ENCODE peak calls at places on chromosomes 12 and 14, in six cellular contexts. K, G, E, L, X and M are unnamed samples.

GRCh38 chr12:87667378-87667777 is 361.8 kb downstream of the C12orf50 start:
- DNase-seq in K (peak; percentile 35), E (no peak), L (no peak), G (peak; percentile 15), X (no peak), M (no peak)

GRCh38 chr12:68864604-68865003 is 56.6 kb downstream of the MDM2 start:
- DNase-seq in L (no peak), K (no peak), G (no peak), X (no peak), E (no peak), M (no peak)

GRCh38 chr12:49838973-49839633 is 3.8 kb downstream of the BCDIN3D start:
- DNase-seq in E (no peak), L (no peak), G (peak; percentile 59), K (peak; percentile 35), X (no peak), M (peak; percentile 44)

GRCh38 chr12:43208221-43208620 is 343.8 kb downstream of the ADAMTS20 start:
- DNase-seq in L (no peak), E (no peak), G (no peak), K (no peak), X (no peak), M (no peak)

GRCh38 chr14:91926131-91926890 is 21.2 kb downstream of the FBLN5 start:
- DNase-seq in E (no peak), L (no peak), X (no peak), G (no peak), K (no peak), M (no peak)

GRCh38 chr12:101819467-101819866 is 11.3 kb downstream of the GNPTAB start:
- DNase-seq in X (no peak), E (no peak), K (peak; percentile 31), L (no peak), G (no peak), M (no peak)

GRCh38 chr14:67424539-67424938 is 12.6 kb upstream of the PLEK2 start:
- DNase-seq in E (no peak), X (no peak), K (no peak), L (no peak), G (no peak), M (no peak)

GRCh38 chr14:61178226-61179060 is 102.7 kb downstream of the TMEM30B start:
- DNase-seq in G (peak; percentile 98), L (no peak), X (no peak), E (no peak), K (peak; percentile 99), M (peak; percentile 52)

GRCh38 chr12:52532636-52533035 is 12.4 kb upstream of the KRT5 start:
- DNase-seq in X (no peak), K (no peak), L (no peak), G (no peak), E (no peak), M (no peak)

GRCh38 chr12:106085213-106085612 is 53.5 kb downstream of the NUAK1 start:
- DNase-seq in X (no peak), G (no peak), L (no peak), K (no peak), E (no peak), M (no peak)

GRCh38 chr12:41439134-41439533 is 251.0 kb downstream of the PDZRN4 start:
- DNase-seq in L (no peak), X (no peak), K (no peak), G (no peak), E (no peak), M (no peak)

GRCh38 chr12:120861074-120861795 is 42.9 kb downstream of the SPPL3 start:
- DNase-seq in G (no peak), E (no peak), X (no peak), L (no peak), K (peak; percentile 23), M (no peak)

GRCh38 chr12:88419794-88420193 is 160.5 kb downstream of the KITLG start:
- DNase-seq in E (no peak), K (peak; percentile 17), G (no peak), X (no peak), L (no peak), M (no peak)

GRCh38 chr14:24271134-24271833 is at the start of gene RABGGTA:
- DNase-seq in G (peak; percentile 85), L (peak; percentile 90), E (peak; percentile 94), X (peak; percentile 98), K (peak; percentile 83), M (peak; percentile 84)
- H4K8ac ChIP-seq in G (peak within 1 kb of the TSS; percentile 100), L (no peak within 1 kb of the TSS), E (no peak within 1 kb of the TSS), X (peak within 1 kb of the TSS; percentile 98), K (peak within 1 kb of the TSS; percentile 90), M (peak within 1 kb of the TSS; percentile 95)

GRCh38 chr12:24075650-24076049 is 126.2 kb upstream of the SOX5 start:
- DNase-seq in K (peak; percentile 55), G (no peak), L (no peak), E (no peak), X (no peak), M (no peak)
- H2BK5ac ChIP-seq in K (peak overlapping the region; percentile 28), G (no peak overlapping the region), L (no peak overlapping the region), E (no peak overlapping the region), X (no peak overlapping the region), M (no peak overlapping the region)

GRCh38 chr12:128863957-128864356 is 10.7 kb downstream of the GLT1D1 start:
- DNase-seq in E (no peak), K (no peak), X (no peak), L (no peak), G (no peak), M (no peak)

GRCh38 chr12:128859311-128859710 is 6.0 kb downstream of the GLT1D1 start:
- DNase-seq in E (no peak), L (no peak), K (no peak), X (no peak), G (no peak), M (no peak)

GRCh38 chr12:128864516-128865186 is 11.4 kb downstream of the GLT1D1 start:
- DNase-seq in X (no peak), L (no peak), G (no peak), K (no peak), E (no peak), M (no peak)

GRCh38 chr12:128857173-128857770 is 4.0 kb downstream of the GLT1D1 start:
- DNase-seq in L (no peak), K (no peak), X (no peak), E (no peak), G (no peak), M (no peak)

DNA sequence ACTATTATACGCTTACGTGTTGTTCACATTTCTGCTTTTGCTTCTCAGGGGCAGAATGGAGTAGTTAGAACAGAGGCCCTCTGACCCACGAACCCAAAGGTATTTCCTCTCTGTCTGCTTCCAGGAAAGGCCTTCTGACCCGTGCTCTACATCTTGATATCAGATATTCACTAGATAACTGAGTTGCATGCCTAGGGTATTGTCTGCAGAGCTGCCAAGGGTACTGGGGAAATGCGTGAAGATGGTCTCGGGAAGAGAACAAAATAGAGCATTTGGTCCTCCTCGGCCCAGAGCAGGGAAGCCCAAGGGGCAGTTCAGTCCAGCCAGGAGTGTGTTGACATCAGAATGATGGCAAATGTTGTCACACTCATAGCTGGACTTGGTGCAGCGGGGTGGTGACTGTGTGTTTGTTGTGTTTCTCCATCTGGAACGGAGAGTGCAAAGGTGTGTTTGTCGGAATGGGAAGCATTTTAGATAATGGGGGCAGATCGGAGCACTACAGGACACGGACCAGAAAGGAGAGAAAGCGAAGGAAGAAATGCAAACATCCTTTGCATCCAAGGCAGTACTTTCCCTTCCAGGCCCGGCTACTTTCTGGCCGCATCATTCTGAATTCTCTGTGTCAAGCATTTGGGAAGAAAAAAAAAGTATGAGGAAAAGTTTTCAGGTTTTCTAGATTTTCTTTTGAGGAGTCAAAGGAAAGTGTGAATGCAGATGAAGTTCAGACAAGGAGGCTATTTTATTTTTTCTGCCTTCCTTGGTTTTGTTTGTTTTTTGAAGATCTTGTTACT is 8.1 kb downstream of the GLT1D1 start:
- DNase-seq in X (no peak), K (no peak), L (no peak), G (no peak), E (no peak), M (peak; percentile 13)
- H2AK5ac ChIP-seq in X (no peak overlapping the region), K (no peak overlapping the region), L (no peak overlapping the region), G (no peak overlapping the region), E (no peak overlapping the region), M (no peak overlapping the region)

DNA sequence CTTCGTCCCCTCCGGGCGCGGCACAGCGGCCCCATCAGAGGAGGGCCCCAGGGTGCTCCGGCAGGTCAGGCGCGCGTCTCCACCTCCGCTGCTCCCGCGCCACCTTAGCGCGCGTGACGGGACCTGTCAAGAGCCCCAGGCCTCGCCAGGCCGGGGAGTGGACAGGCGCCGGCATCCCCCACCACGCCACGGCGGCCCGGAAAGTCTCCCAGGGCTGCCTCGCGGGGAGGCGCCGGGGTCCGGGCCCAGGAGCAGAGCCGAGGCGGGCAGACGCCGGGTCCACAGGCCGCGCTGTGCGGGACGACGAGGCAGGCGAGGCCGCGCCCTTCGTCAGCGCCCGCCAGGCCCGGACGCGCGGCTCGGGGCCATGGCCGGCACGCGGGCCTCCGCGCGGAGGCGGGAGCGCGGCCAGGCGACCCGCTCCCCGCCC is 549 bp downstream of the DICER1 start:
- DNase-seq in K (peak; percentile 19), E (peak; percentile 30), L (no peak), G (no peak), X (peak; percentile 58), M (peak; percentile 22)
- H4K8ac ChIP-seq in K (no peak overlapping the region), E (no peak overlapping the region), L (no peak overlapping the region), G (peak overlapping the region; percentile 96), X (peak overlapping the region; percentile 97), M (peak overlapping the region; percentile 89)

GRCh38 chr12:93080452-93080851 is 151.4 kb upstream of the EEA1 start:
- DNase-seq in K (no peak), X (peak; percentile 48), L (no peak), G (no peak), E (peak; percentile 74), M (no peak)
- H2BK5ac ChIP-seq in K (peak overlapping the region; percentile 24), X (peak overlapping the region; percentile 97), L (no peak overlapping the region), G (peak overlapping the region; percentile 53), E (no peak overlapping the region), M (peak overlapping the region; percentile 50)

GRCh38 chr12:2692156-2692555 is 102.6 kb upstream of the FKBP4 start:
- DNase-seq in L (no peak), K (no peak), X (no peak), E (peak; percentile 25), G (no peak), M (no peak)
- H2AK5ac ChIP-seq in L (no peak overlapping the region), K (no peak overlapping the region), X (no peak overlapping the region), E (no peak overlapping the region), G (no peak overlapping the region), M (no peak overlapping the region)

GRCh38 chr12:47591387-47591786 is 114.4 kb downstream of the RPAP3 start:
- DNase-seq in G (no peak), K (no peak), L (no peak), E (no peak), X (no peak), M (no peak)

GRCh38 chr12:47586952-47587669 is 118.7 kb downstream of the RPAP3 start:
- DNase-seq in L (no peak), G (no peak), E (no peak), X (no peak), K (no peak), M (no peak)

GRCh38 chr12:47590771-47591368 is 115.0 kb downstream of the RPAP3 start:
- DNase-seq in X (no peak), G (peak; percentile 5), L (no peak), E (no peak), K (no peak), M (no peak)

DNA sequence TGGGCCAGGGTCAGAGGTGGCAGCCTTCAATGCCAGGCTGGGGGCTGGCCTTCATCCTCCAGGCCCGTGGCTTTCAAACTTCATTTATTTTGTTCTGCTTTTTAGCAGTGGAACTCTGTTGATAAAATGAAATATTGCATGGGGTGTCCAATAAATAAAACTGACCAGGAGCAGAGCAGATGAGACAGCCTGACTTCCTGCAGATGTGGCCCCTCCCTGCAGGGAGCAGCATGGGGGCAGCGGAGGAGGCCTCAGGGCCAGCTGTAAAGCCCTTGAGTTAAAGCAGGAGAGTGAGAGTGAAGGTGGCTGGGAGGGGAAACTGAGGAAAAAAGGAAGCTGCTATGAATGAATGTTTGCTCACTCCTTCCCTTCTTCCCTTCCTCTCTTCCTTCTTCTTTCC is 120.3 kb downstream of the RPAP3 start:
- DNase-seq in G (no peak), E (no peak), K (no peak), L (no peak), X (no peak), M (no peak)
- H4K8ac ChIP-seq in G (no peak overlapping the region), E (no peak overlapping the region), K (no peak overlapping the region), L (no peak overlapping the region), X (no peak overlapping the region), M (no peak overlapping the region)